ENCODE peak calls at places on chromosomes 11 and 22, in four cellular contexts. One of them, this sample, is unnamed.

GRCh38 chr11:15878756-15879155 is 477.6 kb downstream of the SOX6 start:
- DNase-seq in pancreas: no peak
- DNase-seq in heart right ventricle: no peak
- DNase-seq in T-helper 1 cell: no peak
- DNase-seq in this sample: no peak

GRCh38 chr11:92738281-92738680 is 231.2 kb upstream of the MTNR1B start:
- DNase-seq in pancreas: no peak
- DNase-seq in heart right ventricle: no peak
- DNase-seq in T-helper 1 cell: no peak
- DNase-seq in this sample: no peak

GRCh38 chr11:44018127-44018521 is 29.7 kb upstream of the ACCSL start:
- DNase-seq in pancreas: no peak
- DNase-seq in heart right ventricle: no peak
- DNase-seq in T-helper 1 cell: no peak
- DNase-seq in this sample: no peak

GRCh38 chr11:96219981-96220623 is 122.9 kb downstream of the MAML2 start:
- DNase-seq in pancreas: no peak
- DNase-seq in heart right ventricle: peak; percentile 43
- DNase-seq in T-helper 1 cell: no peak
- DNase-seq in this sample: no peak

GRCh38 chr11:28090052-28090749 is 17.8 kb downstream of the KIF18A start:
- DNase-seq in pancreas: no peak
- DNase-seq in heart right ventricle: no peak
- DNase-seq in T-helper 1 cell: no peak
- DNase-seq in this sample: no peak

GRCh38 chr11:118924591-118925585 is 838 bp downstream of the BCL9L start:
- DNase-seq in pancreas: peak; percentile 62
- DNase-seq in heart right ventricle: peak; percentile 69
- DNase-seq in T-helper 1 cell: peak; percentile 43
- DNase-seq in this sample: peak; percentile 74

GRCh38 chr22:49203091-49203862 is 624.4 kb downstream of the BRD1 start:
- DNase-seq in pancreas: no peak
- DNase-seq in heart right ventricle: no peak
- DNase-seq in T-helper 1 cell: no peak
- DNase-seq in this sample: peak; percentile 8

GRCh38 chr11:76313913-76314740 is 66.8 kb downstream of the THAP12 start:
- DNase-seq in pancreas: no peak
- DNase-seq in heart right ventricle: no peak
- DNase-seq in T-helper 1 cell: no peak
- DNase-seq in this sample: no peak

GRCh38 chr11:110362916-110363574 is 66.6 kb upstream of the RDX start:
- DNase-seq in pancreas: peak; percentile 31
- DNase-seq in heart right ventricle: no peak
- DNase-seq in T-helper 1 cell: no peak
- DNase-seq in this sample: no peak

GRCh38 chr11:115660072-115660805 is 156.0 kb upstream of the CADM1 start:
- DNase-seq in pancreas: no peak
- DNase-seq in heart right ventricle: no peak
- DNase-seq in T-helper 1 cell: no peak
- DNase-seq in this sample: no peak

GRCh38 chr11:28833670-28834069 is 725.5 kb downstream of the METTL15 start:
- DNase-seq in pancreas: no peak
- DNase-seq in heart right ventricle: no peak
- DNase-seq in T-helper 1 cell: no peak
- DNase-seq in this sample: no peak

GRCh38 chr11:11843233-11843632 is 1.5 kb downstream of the USP47 start:
- DNase-seq in pancreas: no peak
- DNase-seq in heart right ventricle: no peak
- DNase-seq in T-helper 1 cell: no peak
- DNase-seq in this sample: no peak

GRCh38 chr22:26196657-26197056 is 27.4 kb downstream of the SEZ6L start:
- DNase-seq in pancreas: no peak
- DNase-seq in heart right ventricle: no peak
- DNase-seq in T-helper 1 cell: no peak
- DNase-seq in this sample: no peak

GRCh38 chr22:36830601-36831000 is 13.8 kb upstream of the PVALB start:
- DNase-seq in pancreas: no peak
- DNase-seq in heart right ventricle: no peak
- DNase-seq in T-helper 1 cell: no peak
- DNase-seq in this sample: no peak

GRCh38 chr11:123483058-123483457 is 53.0 kb downstream of the GRAMD1B start:
- DNase-seq in pancreas: no peak
- DNase-seq in heart right ventricle: no peak
- DNase-seq in T-helper 1 cell: no peak
- DNase-seq in this sample: no peak

GRCh38 chr11:112229746-112230433 is 3.7 kb downstream of the PTS start:
- DNase-seq in pancreas: no peak
- DNase-seq in heart right ventricle: no peak
- DNase-seq in T-helper 1 cell: no peak
- DNase-seq in this sample: no peak

GRCh38 chr11:44765676-44766075 is 38.9 kb downstream of the TSPAN18 start:
- DNase-seq in pancreas: no peak
- DNase-seq in heart right ventricle: no peak
- DNase-seq in T-helper 1 cell: no peak
- DNase-seq in this sample: no peak

GRCh38 chr11:99893803-99894202 is 793.3 kb upstream of the ARHGAP42 start:
- DNase-seq in pancreas: no peak
- DNase-seq in heart right ventricle: no peak
- DNase-seq in T-helper 1 cell: no peak
- DNase-seq in this sample: no peak

GRCh38 chr11:101880208-101880607 is 34.6 kb upstream of the CEP126 start:
- DNase-seq in pancreas: no peak
- DNase-seq in heart right ventricle: no peak
- DNase-seq in T-helper 1 cell: no peak
- DNase-seq in this sample: no peak

GRCh38 chr22:42938976-42939375 is 76.0 kb downstream of the PACSIN2 start:
- DNase-seq in pancreas: no peak
- DNase-seq in heart right ventricle: no peak
- DNase-seq in T-helper 1 cell: no peak
- DNase-seq in this sample: no peak

GRCh38 chr11:8721740-8722139 is 39.1 kb downstream of the RPL27A start:
- DNase-seq in pancreas: no peak
- DNase-seq in heart right ventricle: no peak
- DNase-seq in T-helper 1 cell: no peak
- DNase-seq in this sample: no peak

GRCh38 chr11:128653828-128654231 is 40.0 kb upstream of the FLI1 start:
- DNase-seq in pancreas: peak; percentile 82
- DNase-seq in heart right ventricle: peak; percentile 42
- DNase-seq in T-helper 1 cell: no peak
- DNase-seq in this sample: peak; percentile 40

GRCh38 chr11:134564472-134565200 is 152.6 kb upstream of the B3GAT1 start:
- DNase-seq in pancreas: no peak
- DNase-seq in heart right ventricle: peak; percentile 1
- DNase-seq in T-helper 1 cell: no peak
- DNase-seq in this sample: no peak

GRCh38 chr22:39214006-39214382 is 30.8 kb downstream of the PDGFB start:
- DNase-seq in pancreas: no peak
- DNase-seq in heart right ventricle: no peak
- DNase-seq in T-helper 1 cell: no peak
- DNase-seq in this sample: peak; percentile 7

GRCh38 chr11:34208266-34209135 is 103.1 kb downstream of the NAT10 start:
- DNase-seq in pancreas: no peak
- DNase-seq in heart right ventricle: no peak
- DNase-seq in T-helper 1 cell: no peak
- DNase-seq in this sample: no peak

GRCh38 chr22:35398574-35398973 is 1.4 kb upstream of the MCM5 start:
- DNase-seq in pancreas: no peak
- DNase-seq in heart right ventricle: no peak
- DNase-seq in T-helper 1 cell: no peak
- DNase-seq in this sample: no peak